ENCODE peak calls at places on chromosomes 13 and 19, in seven cellular contexts. U is neuronal stem cell, V is H1, Z is mesenchymal stem cell, Q is trophoblast cell, T is IMR-90, C is H9. R is an unnamed sample.
A peak's percentile ranks its signal among the peaks of the same experiment; 100 is the strongest.

GRCh38 chr19:19591133-19591825 is 27.2 kb downstream of the PBX4 start:
- DNase-seq in U (no peak), V (peak; percentile 39), Z (peak; percentile 99), Q (peak; percentile 72), T (peak; percentile 99), C (peak; percentile 50), R (peak; percentile 78)

GRCh38 chr13:29922281-29922821 is 71.9 kb upstream of the UBL3 start:
- DNase-seq in U (no peak), V (no peak), Z (peak; percentile 50), Q (no peak), T (peak; percentile 54), C (no peak), R (no peak)

GRCh38 chr19:47582320-47582909 is 9.5 kb upstream of the ZNF541 start:
- DNase-seq in U (no peak), V (no peak), Z (peak; percentile 78), Q (no peak), T (peak; percentile 85), C (no peak), R (no peak)

GRCh38 chr13:100490692-100491091 is 97.9 kb downstream of the GGACT start:
- DNase-seq in U (no peak), V (no peak), Z (no peak), Q (no peak), T (no peak), C (peak; percentile 89), R (peak; percentile 89)

GRCh38 chr19:29562299-29563297 is 36.8 kb downstream of the VSTM2B start:
- DNase-seq in U (no peak), V (no peak), Z (no peak), Q (no peak), T (no peak), C (no peak), R (no peak)

GRCh38 chr13:72456486-72456885 is 270.9 kb downstream of the MZT1 start:
- DNase-seq in U (no peak), V (no peak), Z (no peak), Q (no peak), T (no peak), C (no peak), R (no peak)

GRCh38 chr13:27924529-27925141 is 4.8 kb downstream of the PDX1 start:
- DNase-seq in U (peak; percentile 23), V (no peak), Z (no peak), Q (no peak), T (no peak), C (peak; percentile 47), R (no peak)

GRCh38 chr19:3482507-3483225 is 575 bp downstream of the SMIM44 start:
- DNase-seq in U (no peak), V (no peak), Z (no peak), Q (no peak), T (no peak), C (no peak), R (no peak)

GRCh38 chr13:49840266-49840665 is 47.8 kb upstream of the KPNA3 start:
- DNase-seq in U (no peak), V (no peak), Z (no peak), Q (no peak), T (peak; percentile 14), C (no peak), R (peak; percentile 44)

GRCh38 chr13:111872475-111873150 is 194.3 kb upstream of the SOX1 start:
- DNase-seq in U (no peak), V (no peak), Z (no peak), Q (no peak), T (no peak), C (no peak), R (no peak)

GRCh38 chr19:31039151-31039550 is 310.1 kb downstream of the TSHZ3 start:
- DNase-seq in U (no peak), V (no peak), Z (no peak), Q (no peak), T (no peak), C (no peak), R (no peak)

GRCh38 chr13:40974460-40975407 is 44.4 kb downstream of the ELF1 start:
- DNase-seq in U (peak; percentile 12), V (no peak), Z (peak; percentile 68), Q (no peak), T (peak; percentile 66), C (peak; percentile 35), R (peak; percentile 76)

DNA sequence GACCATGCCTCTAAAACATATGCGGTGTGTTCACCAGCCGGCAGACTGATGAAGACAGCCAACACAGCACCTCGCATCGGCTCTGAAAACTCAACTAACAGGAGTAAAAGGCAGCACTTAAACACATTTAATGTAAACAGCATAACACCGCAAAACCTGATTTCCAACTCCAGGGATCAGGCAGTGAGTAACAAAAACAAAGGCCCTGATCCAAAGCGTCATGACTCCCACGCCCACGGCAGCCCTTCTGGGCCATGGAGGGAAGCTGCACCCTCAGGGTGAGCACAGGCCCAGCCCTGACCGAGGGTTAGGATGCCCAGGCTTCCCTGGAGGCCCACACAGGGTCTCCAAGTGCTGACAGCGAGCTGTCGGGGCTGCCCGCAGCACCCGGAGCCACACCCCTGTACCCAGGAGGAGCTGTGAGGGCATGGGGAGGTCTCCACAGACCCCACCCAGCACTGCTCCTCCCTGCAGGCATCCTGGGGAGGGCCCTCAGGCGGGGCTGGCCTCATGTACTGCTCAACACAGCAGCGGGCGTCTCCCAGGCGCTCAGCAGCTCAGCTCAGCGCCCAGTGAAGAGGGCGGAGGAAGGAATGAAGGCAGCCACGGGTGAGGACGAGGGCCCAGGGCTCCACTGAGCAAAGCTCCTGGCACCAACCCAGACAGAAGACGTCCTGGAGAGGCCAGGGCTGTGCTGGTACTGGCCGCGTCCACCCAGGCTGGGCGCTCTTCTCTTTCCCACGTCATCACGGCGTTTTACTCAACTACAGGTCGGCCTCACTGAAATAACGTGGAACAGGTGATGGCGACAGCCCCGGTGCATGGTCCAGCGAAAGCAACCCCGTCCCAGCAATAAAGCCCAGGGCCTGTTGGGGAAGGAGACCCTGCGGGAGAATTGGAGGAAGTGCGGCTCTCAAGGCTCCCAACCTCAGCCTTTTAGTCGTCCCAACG is 53.6 kb downstream of the RASA3 start:
- DNase-seq in U (no peak), V (no peak), Z (peak; percentile 66), Q (peak; percentile 23), T (peak; percentile 84), C (no peak), R (no peak)
- H3K9ac ChIP-seq in U (no peak overlapping the region), V (no peak overlapping the region), Z (peak overlapping the region; percentile 90), Q (no peak overlapping the region), T (no peak overlapping the region), C (no peak overlapping the region), R (no peak overlapping the region)

DNA sequence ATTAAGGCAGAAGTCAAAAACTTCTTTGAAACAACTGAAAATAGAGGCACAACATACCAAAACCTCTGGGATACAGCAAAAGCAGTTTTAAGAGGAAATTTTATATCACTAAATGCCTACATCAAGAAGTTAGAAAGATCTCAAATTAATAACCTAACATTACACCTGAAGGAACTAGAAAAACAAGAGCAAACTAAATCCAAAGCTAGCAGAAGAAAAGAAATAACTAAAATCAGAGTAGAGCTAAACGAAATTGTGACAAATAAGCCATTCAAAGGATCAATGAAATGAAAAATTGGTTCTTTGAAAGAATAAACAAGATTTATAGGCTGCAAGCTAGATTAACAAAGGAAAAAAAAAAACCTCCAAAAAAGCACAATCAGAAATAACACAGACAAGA is 2.5 kb upstream of the GPR42 start:
- DNase-seq in U (no peak), V (no peak), Z (no peak), Q (no peak), T (no peak), C (no peak), R (no peak)
- H2BK5ac ChIP-seq in U (no peak overlapping the region), V (no peak overlapping the region), Z (no peak overlapping the region), Q (no peak overlapping the region), T (no peak overlapping the region), C (no peak overlapping the region), R (no peak overlapping the region)

GRCh38 chr19:1819976-1820255 is 7.8 kb upstream of the ATP8B3 start:
- DNase-seq in U (no peak), V (no peak), Z (no peak), Q (no peak), T (no peak), C (no peak), R (no peak)
- H2AK5ac ChIP-seq in U (no peak overlapping the region), V (no peak overlapping the region), Z (no peak overlapping the region), Q (no peak overlapping the region), T (no peak overlapping the region), C (no peak overlapping the region), R (no peak overlapping the region)

GRCh38 chr19:8500158-8500557 is 2.3 kb downstream of the PRAM1 start:
- DNase-seq in U (no peak), V (no peak), Z (no peak), Q (no peak), T (no peak), C (no peak), R (peak; percentile 43)
- H3K9ac ChIP-seq in U (no peak overlapping the region), V (no peak overlapping the region), Z (no peak overlapping the region), Q (no peak overlapping the region), T (no peak overlapping the region), C (no peak overlapping the region), R (no peak overlapping the region)

GRCh38 chr19:32273483-32273882 is 71.9 kb upstream of the ZNF507 start:
- DNase-seq in U (no peak), V (no peak), Z (no peak), Q (no peak), T (no peak), C (no peak), R (no peak)
- H2BK5ac ChIP-seq in U (no peak overlapping the region), V (no peak overlapping the region), Z (no peak overlapping the region), Q (no peak overlapping the region), T (no peak overlapping the region), C (no peak overlapping the region), R (no peak overlapping the region)